ENCODE peak calls at places on chromosomes 6 and 20, in seven cellular contexts. X is stimulated activated CD8-positive, alpha-beta memory T cell treated with anti-CD3 and anti-CD28 coated beads, Interleukin-7, amount 100 ng/mL, for 1 hour; L is stimulated activated CD4-positive, alpha-beta T cell treated with anti-CD3 and anti-CD28 coated beads, Interleukin-1b, Interleukin-23, amount 100 ng/mL, for 24 hours; Y is cardiac fibroblast; U is HFFc6; G is A172; J is CD4-positive, alpha-beta memory T cell. N is an unnamed sample.
A peak's percentile ranks its signal among the peaks of the same experiment; 100 is the strongest.

GRCh38 chr6:43709654-43710303 is 22.2 kb upstream of the MRPS18A start:
- DNase-seq in Y (peak; percentile 69), U (no peak), J (no peak), L (no peak), X (no peak), G (no peak), N (no peak)

GRCh38 chr20:58850693-58851174 is at the start of gene GNAS-AS1:
- DNase-seq in Y (peak; percentile 94), X (peak; percentile 44), U (peak; percentile 83), L (peak; percentile 62), G (peak; percentile 28), J (peak; percentile 73), N (peak; percentile 68)

GRCh38 chr6:12957321-12958051 is 240.9 kb downstream of the PHACTR1 start:
- DNase-seq in X (no peak), Y (peak; percentile 77), J (peak; percentile 0), U (peak; percentile 55), L (no peak), G (peak; percentile 36), N (no peak)

GRCh38 chr20:2759603-2760360 is 40.6 kb downstream of the CPXM1 start:
- DNase-seq in Y (no peak), J (no peak), X (no peak), G (no peak), U (no peak), L (no peak), N (no peak)

GRCh38 chr20:2141592-2142575 is 40.3 kb downstream of the STK35 start:
- DNase-seq in U (no peak), G (no peak), Y (no peak), X (no peak), L (no peak), J (no peak), N (no peak)

GRCh38 chr6:137248702-137249101 is 29.5 kb upstream of the IFNGR1 start:
- DNase-seq in L (no peak), U (no peak), Y (no peak), X (no peak), J (no peak), G (no peak), N (no peak)

GRCh38 chr6:31558631-31559500 is 11.5 kb downstream of the NFKBIL1 start:
- DNase-seq in L (peak; percentile 50), X (no peak), U (peak; percentile 4), Y (peak; percentile 55), J (peak; percentile 66), G (peak; percentile 39), N (no peak)

GRCh38 chr6:4059115-4059777 is 19.7 kb downstream of the FAM217A start:
- DNase-seq in Y (peak; percentile 67), X (peak; percentile 36), L (peak; percentile 25), G (peak; percentile 91), J (peak; percentile 12), U (peak; percentile 82), N (peak; percentile 24)

GRCh38 chr6:15444881-15445280 is 199.0 kb downstream of the JARID2 start:
- DNase-seq in G (peak; percentile 53), Y (no peak), U (no peak), L (no peak), J (no peak), X (no peak), N (no peak)

GRCh38 chr6:296151-297122 is 4.2 kb downstream of the DUSP22 start:
- DNase-seq in J (no peak), G (no peak), X (no peak), L (no peak), Y (peak; percentile 11), U (no peak), N (no peak)

GRCh38 chr20:53622247-53623114 is 28.8 kb upstream of the ZNF217 start:
- DNase-seq in U (no peak), Y (no peak), X (no peak), G (peak; percentile 26), L (no peak), J (no peak), N (no peak)

GRCh38 chr6:68473433-68474210 is 161.5 kb upstream of the ADGRB3 start:
- DNase-seq in U (no peak), X (no peak), L (no peak), J (no peak), Y (no peak), G (peak; percentile 11), N (no peak)

GRCh38 chr6:16805190-16805860 is 44.1 kb upstream of the ATXN1 start:
- DNase-seq in G (peak; percentile 33), J (no peak), U (no peak), L (no peak), X (no peak), Y (no peak), N (no peak)

GRCh38 chr6:56459030-56459805 is 183.5 kb downstream of the DST start:
- DNase-seq in Y (no peak), G (no peak), U (no peak), L (no peak), X (no peak), J (no peak), N (no peak)

GRCh38 chr20:14384411-14384810 is 47.0 kb upstream of the FLRT3 start:
- DNase-seq in G (no peak), J (no peak), X (no peak), L (no peak), U (no peak), Y (peak; percentile 18), N (no peak)

GRCh38 chr6:166989427-166990034 is 9.7 kb upstream of the CEP43 start:
- DNase-seq in J (peak; percentile 73), Y (peak; percentile 64), U (peak; percentile 9), L (peak; percentile 22), G (peak; percentile 25), X (no peak), N (no peak)

GRCh38 chr6:148389086-148389485 is 46.4 kb downstream of the SASH1 start:
- DNase-seq in U (no peak), X (no peak), L (no peak), G (no peak), J (no peak), Y (no peak), N (no peak)

GRCh38 chr6:93523365-93523764 is 104.0 kb upstream of the EPHA7 start:
- DNase-seq in J (no peak), Y (peak; percentile 0), G (no peak), X (no peak), L (no peak), U (no peak), N (no peak)

GRCh38 chr6:123849406-123849805 is 45.7 kb downstream of the NKAIN2 start:
- DNase-seq in G (no peak), Y (no peak), X (no peak), U (no peak), J (no peak), L (no peak), N (no peak)

GRCh38 chr6:48429021-48429420 is 318.0 kb upstream of the PTCHD4 start:
- DNase-seq in L (no peak), J (no peak), Y (peak; percentile 17), X (no peak), U (no peak), G (peak; percentile 22), N (no peak)

GRCh38 chr6:30644769-30645168 is 2.2 kb upstream of the C6orf136 start:
- DNase-seq in J (no peak), G (no peak), X (no peak), L (no peak), Y (no peak), U (no peak), N (no peak)

GRCh38 chr20:50866036-50866685 is 65.1 kb downstream of the ADNP start:
- DNase-seq in Y (no peak), J (no peak), X (no peak), L (no peak), U (no peak), G (no peak), N (no peak)

GRCh38 chr20:4427936-4428581 is 293.6 kb upstream of the PRND start:
- DNase-seq in X (no peak), U (no peak), G (no peak), J (no peak), Y (no peak), L (no peak), N (no peak)

GRCh38 chr6:3165631-3166534 is 8.5 kb upstream of the TUBB2A start:
- DNase-seq in U (peak; percentile 58), X (no peak), L (no peak), Y (peak; percentile 57), G (peak; percentile 77), J (no peak), N (no peak)

GRCh38 chr6:73675466-73676098 is 20.4 kb upstream of the CD109 start:
- DNase-seq in L (peak; percentile 68), Y (peak; percentile 83), X (no peak), G (peak; percentile 76), J (peak; percentile 53), U (peak; percentile 76), N (no peak)

GRCh38 chr6:162698004-162698403 is 29.6 kb downstream of the PRKN start:
- DNase-seq in Y (no peak), U (no peak), G (no peak), X (no peak), L (no peak), J (no peak), N (no peak)

GRCh38 chr6:166442131-166442530 is 59.4 kb upstream of the MPC1 start:
- DNase-seq in X (no peak), L (no peak), J (no peak), G (no peak), U (no peak), Y (no peak), N (no peak)

GRCh38 chr6:50602191-50602810 is 111.0 kb upstream of the TFAP2D start:
- DNase-seq in U (peak; percentile 10), X (no peak), J (peak; percentile 3), Y (peak; percentile 41), L (no peak), G (peak; percentile 8), N (peak; percentile 9)

GRCh38 chr6:138953451-138953850 is 34.6 kb downstream of the REPS1 start:
- DNase-seq in Y (no peak), U (peak; percentile 37), J (no peak), X (no peak), G (peak; percentile 37), L (no peak), N (no peak)

GRCh38 chr20:51800769-51801219 is 1.5 kb downstream of the SALL4 start:
- DNase-seq in X (no peak), Y (no peak), J (no peak), G (no peak), U (no peak), L (no peak), N (no peak)

GRCh38 chr6:41039060-41039998 is at the start of gene UNC5CL:
- DNase-seq in L (peak; percentile 32), G (peak; percentile 33), J (peak; percentile 45), Y (peak; percentile 15), U (peak; percentile 31), X (no peak), N (no peak)

GRCh38 chr6:96520851-96521115 is 823 bp upstream of the UFL1 start:
- DNase-seq in U (no peak), G (no peak), L (no peak), Y (no peak), J (no peak), X (no peak), N (no peak)

GRCh38 chr6:109303647-109304283 is 78.5 kb downstream of the CD164 start:
- DNase-seq in G (peak; percentile 16), Y (no peak), L (no peak), J (no peak), U (no peak), X (no peak), N (no peak)

GRCh38 chr6:150734235-150734634 is 131.3 kb upstream of the MTHFD1L start:
- DNase-seq in Y (no peak), J (no peak), X (no peak), U (no peak), G (peak; percentile 77), L (no peak), N (no peak)